ENCODE peak calls at places on chromosomes 12 and 14, in nine cellular contexts. P, L, X, J, Q, M, T, D and Z are unnamed samples.

GRCh38 chr14:103705158-103705523 is 10.1 kb downstream of the XRCC3 start:
- DNase-seq in L (no peak), X (no peak), T (no peak), P (peak), J (no peak), Q (no peak), D (no peak), M (no peak), Z (peak)

GRCh38 chr14:21467620-21468019 is 9.1 kb downstream of the RAB2B start:
- DNase-seq in M (no peak), L (no peak), J (no peak), P (no peak), X (no peak), Q (no peak), T (no peak), D (no peak), Z (no peak)

GRCh38 chr12:128644664-128645296 is 179.0 kb downstream of the SLC15A4 start:
- DNase-seq in X (peak), L (peak), J (no peak), M (peak), T (peak), P (no peak), D (peak), Q (no peak), Z (no peak)

GRCh38 chr12:14776236-14776959 is 26.9 kb downstream of the WBP11 start:
- DNase-seq in X (no peak), M (no peak), J (no peak), D (peak), L (no peak), T (peak), Q (no peak), P (no peak), Z (no peak)

GRCh38 chr12:6584293-6584692 is 16.2 kb upstream of the NOP2 start:
- DNase-seq in Q (no peak), J (no peak), L (no peak), T (no peak), P (no peak), D (no peak), X (no peak), M (no peak), Z (no peak)

GRCh38 chr12:91562476-91562875 is 379.9 kb upstream of the DCN start:
- DNase-seq in M (no peak), T (no peak), Q (no peak), X (no peak), J (no peak), P (no peak), D (no peak), L (no peak), Z (no peak)

GRCh38 chr12:5034605-5035004 is 9.1 kb upstream of the KCNA5 start:
- DNase-seq in L (no peak), D (no peak), Q (no peak), J (no peak), T (no peak), P (no peak), M (no peak), X (no peak), Z (no peak)

GRCh38 chr14:65972891-65973290 is 513.3 kb upstream of the CCDC196 start:
- DNase-seq in T (no peak), M (no peak), J (no peak), Q (no peak), D (no peak), L (no peak), X (no peak), P (no peak), Z (no peak)

GRCh38 chr12:26334621-26335124 is 139.3 kb downstream of the SSPN start:
- DNase-seq in P (no peak), T (no peak), J (no peak), D (no peak), M (no peak), L (no peak), X (no peak), Q (no peak), Z (no peak)

GRCh38 chr12:96861656-96862055 is 45.4 kb upstream of the NEDD1 start:
- DNase-seq in T (no peak), X (no peak), P (no peak), M (no peak), J (no peak), D (no peak), L (no peak), Q (no peak), Z (no peak)

GRCh38 chr12:25553083-25553482 is at the start of gene LMNTD1:
- DNase-seq in P (no peak), D (no peak), T (no peak), M (no peak), L (no peak), Q (no peak), X (no peak), J (no peak), Z (no peak)

GRCh38 chr12:112881602-112882001 is 25.2 kb upstream of the OAS1 start:
- DNase-seq in P (no peak), M (no peak), L (no peak), J (no peak), D (no peak), T (no peak), X (no peak), Q (no peak), Z (no peak)

GRCh38 chr14:93531644-93532043 is 100.9 kb downstream of the UNC79 start:
- DNase-seq in J (no peak), M (no peak), P (no peak), L (no peak), X (no peak), D (no peak), T (no peak), Q (no peak), Z (no peak)

GRCh38 chr12:96108321-96108720 is 72.9 kb upstream of the LTA4H start:
- DNase-seq in T (peak), X (no peak), M (peak), P (peak), L (peak), Q (no peak), J (no peak), D (no peak), Z (no peak)

GRCh38 chr14:21300892-21301291 is 21.0 kb downstream of the RPGRIP1 start:
- DNase-seq in J (no peak), L (no peak), M (peak), P (no peak), D (peak), Q (no peak), X (peak), T (no peak), Z (no peak)

GRCh38 chr12:98513379-98514318 is 1.7 kb upstream of the TMPO start:
- DNase-seq in L (peak), M (no peak), J (no peak), X (no peak), Q (no peak), P (no peak), D (no peak), T (no peak), Z (no peak)

GRCh38 chr14:77108753-77109152 is 10.7 kb downstream of the CIPC start:
- DNase-seq in X (no peak), J (no peak), P (no peak), D (no peak), Q (no peak), L (no peak), M (no peak), T (no peak), Z (no peak)

GRCh38 chr12:45415393-45415817 is 199.5 kb downstream of the ANO6 start:
- DNase-seq in Q (peak), X (no peak), D (no peak), J (no peak), M (no peak), T (peak), P (peak), L (peak), Z (no peak)

GRCh38 chr12:93870020-93870795 is 193.0 kb downstream of the CRADD start:
- DNase-seq in X (no peak), Q (no peak), J (no peak), T (no peak), P (no peak), M (no peak), D (no peak), L (no peak), Z (no peak)

GRCh38 chr12:31508436-31509150 is 82.3 kb downstream of the DENND5B start:
- DNase-seq in L (no peak), J (no peak), P (no peak), D (no peak), Q (no peak), T (no peak), M (no peak), X (no peak), Z (no peak)

GRCh38 chr14:101964297-101965144 is at the start of gene DYNC1H1:
- DNase-seq in J (peak), L (peak), Q (peak), M (peak), T (peak), D (peak), P (peak), X (peak), Z (peak)

GRCh38 chr14:99632410-99633035 is 12.4 kb upstream of the HHIPL1 start:
- DNase-seq in L (no peak), T (no peak), P (no peak), X (no peak), J (no peak), Q (no peak), D (no peak), M (no peak), Z (no peak)

GRCh38 chr12:108167974-108168373 is 38.9 kb downstream of the WSCD2 start:
- DNase-seq in M (no peak), D (no peak), L (no peak), P (no peak), X (no peak), T (no peak), Q (no peak), J (no peak), Z (no peak)

GRCh38 chr14:104318558-104319488 is 180.4 kb downstream of the KIF26A start:
- DNase-seq in M (no peak), P (peak), D (no peak), Q (no peak), X (no peak), L (no peak), T (no peak), J (peak), Z (peak)

GRCh38 chr14:98204139-98204538 is 1067.9 kb downstream of the BCL11B start:
- DNase-seq in X (no peak), M (no peak), J (no peak), D (no peak), T (no peak), L (no peak), P (no peak), Q (no peak), Z (no peak)

GRCh38 chr12:46368138-46368537 is 4.4 kb downstream of the SLC38A2 start:
- DNase-seq in Q (no peak), P (no peak), M (no peak), X (no peak), D (no peak), L (no peak), T (no peak), J (no peak), Z (no peak)

GRCh38 chr12:123973552-123974341 is 732 bp downstream of the ZNF664 start:
- DNase-seq in M (peak), Q (no peak), J (peak), T (peak), D (peak), P (peak), L (peak), X (no peak), Z (peak)

GRCh38 chr12:58068706-58069105 is 127.3 kb downstream of the ATP23 start:
- DNase-seq in Q (no peak), X (no peak), T (no peak), L (no peak), M (no peak), D (no peak), J (no peak), P (no peak), Z (no peak)

GRCh38 chr14:32546246-32546645 is 217.1 kb downstream of the AKAP6 start:
- DNase-seq in T (no peak), M (no peak), P (no peak), L (no peak), Q (no peak), D (no peak), X (no peak), J (no peak), Z (no peak)

GRCh38 chr12:124694846-124695497 is 127.6 kb upstream of the NCOR2 start:
- DNase-seq in P (no peak), Q (no peak), X (no peak), D (no peak), M (no peak), J (no peak), T (no peak), L (no peak), Z (peak)

GRCh38 chr14:99768381-99768780 is 24.8 kb upstream of the EML1 start:
- DNase-seq in L (no peak), Q (no peak), D (no peak), T (no peak), J (no peak), P (peak), M (no peak), X (no peak), Z (no peak)

GRCh38 chr12:78964521-78964920 is 99.9 kb downstream of the SYT1 start:
- DNase-seq in Q (no peak), L (no peak), P (no peak), D (no peak), X (no peak), J (no peak), T (no peak), M (no peak), Z (no peak)

GRCh38 chr12:55700255-55701018 is 7.3 kb downstream of the ITGA7 start:
- DNase-seq in D (peak), M (peak), T (no peak), P (peak), L (no peak), X (no peak), Q (no peak), J (no peak), Z (no peak)

GRCh38 chr12:63018273-63018672 is 83.3 kb upstream of the PPM1H start:
- DNase-seq in D (no peak), Q (no peak), X (no peak), T (no peak), P (no peak), L (no peak), J (no peak), M (no peak), Z (no peak)

GRCh38 chr12:128009108-128009507 is 257.9 kb upstream of the TMEM132C start:
- DNase-seq in T (no peak), D (no peak), J (no peak), Q (no peak), M (no peak), P (no peak), X (peak), L (no peak), Z (no peak)

GRCh38 chr12:2690348-2691000 is 104.3 kb upstream of the FKBP4 start:
- DNase-seq in M (no peak), X (no peak), J (no peak), D (no peak), P (no peak), L (no peak), Q (no peak), T (no peak), Z (no peak)

GRCh38 chr12:2691001-2691339 is 103.8 kb upstream of the FKBP4 start:
- DNase-seq in P (no peak), M (peak), D (no peak), L (no peak), T (peak), J (no peak), X (no peak), Q (no peak), Z (no peak)

GRCh38 chr12:2691340-2692111 is 103.2 kb upstream of the FKBP4 start:
- DNase-seq in T (no peak), D (no peak), Q (peak), X (no peak), M (peak), L (no peak), J (no peak), P (no peak), Z (no peak)

GRCh38 chr12:2693204-2693860 is 101.4 kb upstream of the FKBP4 start:
- DNase-seq in P (no peak), L (no peak), M (no peak), X (no peak), J (no peak), T (no peak), D (no peak), Q (no peak), Z (no peak)

DNA sequence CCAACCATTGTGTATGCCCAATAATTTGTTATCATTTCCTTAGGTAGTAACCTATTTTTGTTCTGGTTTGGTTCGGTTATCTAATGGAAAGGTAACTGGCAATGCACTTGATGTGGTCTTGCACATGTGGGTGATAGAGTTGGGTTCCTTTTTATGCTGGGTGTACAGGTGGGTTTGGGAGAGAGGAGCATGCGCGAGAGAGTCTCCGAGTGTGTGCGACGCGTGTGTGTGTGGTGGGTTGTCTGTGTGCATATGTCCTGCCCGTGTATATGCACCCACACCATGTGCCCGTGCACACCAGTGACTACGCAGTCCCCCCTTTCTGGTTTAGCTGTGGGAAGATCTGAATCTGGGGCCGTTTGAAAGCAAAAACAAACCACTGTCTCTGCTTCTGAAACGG is 102.6 kb upstream of the FKBP4 start:
- DNase-seq in L (no peak), T (no peak), X (no peak), J (no peak), Q (no peak), P (no peak), D (no peak), M (no peak), Z (no peak)
- H3K27ac ChIP-seq in L (no peak), T (no peak), X (no peak), J (no peak), Q (no peak), P (no peak), D (no peak), M (peak), Z (no peak)

GRCh38 chr12:11705010-11705409 is 55.5 kb downstream of the ETV6 start:
- DNase-seq in D (no peak), L (no peak), Q (no peak), J (no peak), T (peak), X (no peak), P (peak), M (no peak), Z (peak)
- TF ChIP-seq EP300 in D (no peak), L (no peak), Q (no peak), J (no peak), T (no peak), X (no peak), P (peak), M (peak), Z (no peak)

DNA sequence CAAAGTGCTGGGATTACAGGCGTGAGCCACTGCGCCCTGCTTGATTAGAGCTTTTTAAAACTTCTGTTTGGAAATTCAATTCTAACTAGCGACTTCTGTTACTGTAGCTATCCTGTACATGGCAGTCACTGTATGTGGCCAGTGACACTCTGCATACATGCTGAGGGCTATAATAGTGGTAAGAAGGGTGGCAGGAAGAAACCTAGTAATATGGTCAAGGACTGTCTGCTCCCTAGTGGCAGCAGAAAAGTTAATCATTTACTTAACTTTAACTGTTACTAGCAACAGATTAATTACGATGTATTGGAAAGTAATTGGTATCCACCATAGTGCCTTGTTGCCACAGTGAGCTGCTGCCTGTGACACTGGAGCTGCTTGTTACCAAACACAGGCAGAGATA is 149.0 kb downstream of the KITLG start:
- DNase-seq in X (no peak), Q (no peak), D (no peak), P (no peak), T (no peak), M (no peak), J (no peak), L (no peak), Z (no peak)
- TF ChIP-seq CTCF in X (no peak), Q (no peak), D (no peak), P (no peak), T (no peak), M (no peak), J (no peak), L (no peak), Z (no peak)

DNA sequence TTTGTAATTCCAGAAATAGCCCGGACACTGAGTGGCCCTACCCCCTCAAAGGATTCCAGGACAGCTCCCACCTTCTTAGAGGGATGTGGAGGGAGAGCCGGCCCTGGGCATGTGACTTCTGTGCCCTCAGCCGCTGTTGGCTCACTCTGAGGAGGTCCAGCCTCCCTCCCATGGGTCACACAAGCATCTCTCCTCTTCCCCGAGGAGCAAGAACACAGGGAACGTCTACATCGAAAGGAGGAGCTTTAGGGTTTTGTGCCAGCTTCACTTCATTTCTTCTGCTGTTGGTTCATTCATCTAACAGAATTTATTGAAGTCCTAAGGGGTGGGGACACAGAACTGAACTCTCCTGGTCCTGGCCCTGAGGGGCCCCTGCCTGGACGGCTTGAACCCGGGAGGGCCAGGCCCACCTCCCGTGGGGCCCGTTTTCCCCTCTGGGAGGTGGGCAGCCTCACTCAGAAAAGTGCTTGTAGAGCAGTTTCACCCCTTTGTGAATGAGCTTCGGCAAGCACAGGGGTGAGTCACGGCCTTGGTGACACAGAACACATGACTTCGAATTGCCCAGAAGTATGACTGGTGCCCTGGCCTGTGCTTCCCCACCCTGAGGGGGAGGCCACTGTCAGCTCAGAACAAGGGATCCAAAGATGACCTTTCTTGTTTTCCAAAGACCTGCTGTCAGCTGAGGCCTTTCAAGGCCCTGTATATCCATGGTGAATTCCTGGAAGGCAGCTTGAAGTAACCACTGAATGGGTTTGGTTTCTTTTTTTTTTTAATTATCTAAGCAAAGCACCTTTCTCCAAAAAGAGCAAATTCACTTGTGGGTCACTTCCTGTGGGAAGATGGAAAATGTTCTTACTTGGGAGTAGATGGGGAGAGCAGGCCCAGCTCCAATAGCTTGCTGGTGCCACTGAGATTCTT is 39.2 kb downstream of the NFKBIA start:
- DNase-seq in J (no peak), M (peak), Q (no peak), X (no peak), L (peak), P (peak), D (no peak), T (peak), Z (peak)
- H3K27ac ChIP-seq in J (peak), M (peak), Q (no peak), X (no peak), L (peak), P (peak), D (peak), T (peak), Z (no peak)

GRCh38 chr12:132168311-132169031 is 24.2 kb downstream of the NOC4L start:
- DNase-seq in M (no peak), L (no peak), T (no peak), X (no peak), J (no peak), P (no peak), Q (no peak), D (no peak), Z (no peak)
- TF ChIP-seq EP300 in M (no peak), L (no peak), T (no peak), X (no peak), J (no peak), P (no peak), Q (no peak), D (no peak), Z (no peak)